ENCODE peak calls at places on chromosomes 7 and 10, in six cellular contexts. One of them, this sample, is unnamed.

GRCh38 chr10:29806350-29806788 is 171.6 kb upstream of the SVIL start:
- DNase-seq in NCI-H1417: no peak
- DNase-seq in NCI-H1092 treated with DMSO at 0.1 percent for 48 hours: no peak
- DNase-seq in epithelial cell of esophagus: peak
- DNase-seq in astrocyte of the hippocampus: no peak
- DNase-seq in NB4: no peak
- DNase-seq in this sample: no peak

GRCh38 chr10:117429644-117430043 is 54.4 kb upstream of the PDZD8 start:
- DNase-seq in NCI-H1417: no peak
- DNase-seq in NCI-H1092 treated with DMSO at 0.1 percent for 48 hours: no peak
- DNase-seq in epithelial cell of esophagus: no peak
- DNase-seq in astrocyte of the hippocampus: no peak
- DNase-seq in NB4: no peak
- DNase-seq in this sample: no peak

GRCh38 chr7:129439963-129440625 is 5.9 kb downstream of the STRIP2 start:
- DNase-seq in NB4: no peak
- DNase-seq in epithelial cell of esophagus: no peak
- DNase-seq in NCI-H1417: no peak
- DNase-seq in astrocyte of the hippocampus: no peak
- DNase-seq in NCI-H1092 treated with DMSO at 0.1 percent for 48 hours: no peak
- DNase-seq in this sample: no peak

GRCh38 chr7:127578036-127578684 is 7.2 kb downstream of the GCC1 start:
- DNase-seq in NCI-H1417: no peak
- DNase-seq in NB4: peak
- DNase-seq in epithelial cell of esophagus: no peak
- DNase-seq in NCI-H1092 treated with DMSO at 0.1 percent for 48 hours: peak
- DNase-seq in astrocyte of the hippocampus: peak
- DNase-seq in this sample: no peak

GRCh38 chr7:727104-727805 is at the start of gene PRKAR1B:
- DNase-seq in NCI-H1417: no peak
- DNase-seq in astrocyte of the hippocampus: no peak
- DNase-seq in epithelial cell of esophagus: peak
- DNase-seq in NCI-H1092 treated with DMSO at 0.1 percent for 48 hours: peak
- DNase-seq in NB4: peak
- DNase-seq in this sample: peak

GRCh38 chr7:75729851-75730274 is 8.9 kb downstream of the HIP1 start:
- DNase-seq in NCI-H1417: no peak
- DNase-seq in astrocyte of the hippocampus: no peak
- DNase-seq in NB4: peak
- DNase-seq in NCI-H1092 treated with DMSO at 0.1 percent for 48 hours: no peak
- DNase-seq in epithelial cell of esophagus: no peak
- DNase-seq in this sample: no peak

GRCh38 chr10:72124984-72125383 is 36.6 kb upstream of the SPOCK2 start:
- DNase-seq in astrocyte of the hippocampus: peak
- DNase-seq in NCI-H1417: no peak
- DNase-seq in NCI-H1092 treated with DMSO at 0.1 percent for 48 hours: no peak
- DNase-seq in epithelial cell of esophagus: no peak
- DNase-seq in NB4: no peak
- DNase-seq in this sample: no peak

GRCh38 chr10:112952282-112952991 is 2.4 kb downstream of the TCF7L2 start:
- DNase-seq in astrocyte of the hippocampus: peak
- DNase-seq in NCI-H1417: no peak
- DNase-seq in NB4: no peak
- DNase-seq in epithelial cell of esophagus: no peak
- DNase-seq in NCI-H1092 treated with DMSO at 0.1 percent for 48 hours: no peak
- DNase-seq in this sample: peak

GRCh38 chr10:27779462-27779861 is 33.8 kb upstream of the MKX start:
- DNase-seq in epithelial cell of esophagus: no peak
- DNase-seq in NCI-H1092 treated with DMSO at 0.1 percent for 48 hours: no peak
- DNase-seq in astrocyte of the hippocampus: no peak
- DNase-seq in NB4: no peak
- DNase-seq in NCI-H1417: no peak
- DNase-seq in this sample: no peak

GRCh38 chr10:102960158-102960557 is 42.1 kb downstream of the CNNM2 start:
- DNase-seq in NCI-H1092 treated with DMSO at 0.1 percent for 48 hours: no peak
- DNase-seq in NCI-H1417: no peak
- DNase-seq in epithelial cell of esophagus: no peak
- DNase-seq in NB4: no peak
- DNase-seq in astrocyte of the hippocampus: no peak
- DNase-seq in this sample: no peak

GRCh38 chr7:135653285-135654080 is 8.8 kb upstream of the STMP1 start:
- DNase-seq in NB4: no peak
- DNase-seq in epithelial cell of esophagus: no peak
- DNase-seq in NCI-H1417: no peak
- DNase-seq in NCI-H1092 treated with DMSO at 0.1 percent for 48 hours: peak
- DNase-seq in astrocyte of the hippocampus: peak
- DNase-seq in this sample: no peak

GRCh38 chr10:75512534-75512933 is 81.1 kb downstream of the LRMDA start:
- DNase-seq in NB4: no peak
- DNase-seq in NCI-H1092 treated with DMSO at 0.1 percent for 48 hours: no peak
- DNase-seq in epithelial cell of esophagus: peak
- DNase-seq in astrocyte of the hippocampus: peak
- DNase-seq in NCI-H1417: peak
- DNase-seq in this sample: no peak

GRCh38 chr7:129452589-129453231 is 18.5 kb downstream of the STRIP2 start:
- DNase-seq in NCI-H1417: no peak
- DNase-seq in astrocyte of the hippocampus: no peak
- DNase-seq in NCI-H1092 treated with DMSO at 0.1 percent for 48 hours: no peak
- DNase-seq in NB4: no peak
- DNase-seq in epithelial cell of esophagus: peak
- DNase-seq in this sample: no peak

GRCh38 chr10:132507956-132508490 is 29.6 kb upstream of the INPP5A start:
- DNase-seq in NCI-H1417: no peak
- DNase-seq in astrocyte of the hippocampus: no peak
- DNase-seq in epithelial cell of esophagus: no peak
- DNase-seq in NB4: no peak
- DNase-seq in NCI-H1092 treated with DMSO at 0.1 percent for 48 hours: no peak
- DNase-seq in this sample: no peak

GRCh38 chr7:90175667-90176066 is 21.4 kb downstream of the STEAP1 start:
- DNase-seq in NB4: no peak
- DNase-seq in epithelial cell of esophagus: no peak
- DNase-seq in astrocyte of the hippocampus: no peak
- DNase-seq in NCI-H1417: no peak
- DNase-seq in NCI-H1092 treated with DMSO at 0.1 percent for 48 hours: no peak
- DNase-seq in this sample: no peak

GRCh38 chr7:12422449-12423320 is 19.0 kb upstream of the VWDE start:
- DNase-seq in NCI-H1417: no peak
- DNase-seq in NCI-H1092 treated with DMSO at 0.1 percent for 48 hours: no peak
- DNase-seq in epithelial cell of esophagus: peak
- DNase-seq in astrocyte of the hippocampus: no peak
- DNase-seq in NB4: no peak
- DNase-seq in this sample: peak

GRCh38 chr7:38594931-38595330 is 36.2 kb downstream of the AMPH start:
- DNase-seq in NB4: no peak
- DNase-seq in astrocyte of the hippocampus: no peak
- DNase-seq in NCI-H1417: no peak
- DNase-seq in NCI-H1092 treated with DMSO at 0.1 percent for 48 hours: no peak
- DNase-seq in epithelial cell of esophagus: no peak
- DNase-seq in this sample: no peak

GRCh38 chr7:295155-296154 is 5.5 kb downstream of the FOXL3 start:
- DNase-seq in NB4: no peak
- DNase-seq in astrocyte of the hippocampus: no peak
- DNase-seq in NCI-H1092 treated with DMSO at 0.1 percent for 48 hours: no peak
- DNase-seq in NCI-H1417: no peak
- DNase-seq in epithelial cell of esophagus: no peak
- DNase-seq in this sample: no peak

GRCh38 chr10:26567349-26567721 is 129.2 kb downstream of the APBB1IP start:
- DNase-seq in NCI-H1417: no peak
- DNase-seq in NB4: no peak
- DNase-seq in NCI-H1092 treated with DMSO at 0.1 percent for 48 hours: peak
- DNase-seq in astrocyte of the hippocampus: no peak
- DNase-seq in epithelial cell of esophagus: no peak
- DNase-seq in this sample: no peak

GRCh38 chr7:98354511-98355249 is 46.2 kb downstream of the BAIAP2L1 start:
- DNase-seq in NCI-H1092 treated with DMSO at 0.1 percent for 48 hours: no peak
- DNase-seq in NCI-H1417: no peak
- DNase-seq in NB4: no peak
- DNase-seq in epithelial cell of esophagus: peak
- DNase-seq in astrocyte of the hippocampus: peak
- DNase-seq in this sample: peak

GRCh38 chr10:16945566-16945965 is 128.3 kb upstream of the RSU1 start:
- DNase-seq in NCI-H1417: no peak
- DNase-seq in astrocyte of the hippocampus: no peak
- DNase-seq in NB4: no peak
- DNase-seq in epithelial cell of esophagus: no peak
- DNase-seq in NCI-H1092 treated with DMSO at 0.1 percent for 48 hours: no peak
- DNase-seq in this sample: no peak

GRCh38 chr10:51685768-51686167 is 13.6 kb downstream of the CSTF2T start:
- DNase-seq in epithelial cell of esophagus: peak
- DNase-seq in NCI-H1417: no peak
- DNase-seq in NB4: no peak
- DNase-seq in NCI-H1092 treated with DMSO at 0.1 percent for 48 hours: no peak
- DNase-seq in astrocyte of the hippocampus: peak
- DNase-seq in this sample: peak

GRCh38 chr10:128151031-128151430 is 24.8 kb upstream of the MKI67 start:
- DNase-seq in epithelial cell of esophagus: no peak
- DNase-seq in NB4: no peak
- DNase-seq in astrocyte of the hippocampus: no peak
- DNase-seq in NCI-H1092 treated with DMSO at 0.1 percent for 48 hours: no peak
- DNase-seq in NCI-H1417: no peak
- DNase-seq in this sample: no peak

GRCh38 chr7:18754766-18755165 is 259.2 kb downstream of the HDAC9 start:
- DNase-seq in NB4: no peak
- DNase-seq in astrocyte of the hippocampus: peak
- DNase-seq in epithelial cell of esophagus: peak
- DNase-seq in NCI-H1417: no peak
- DNase-seq in NCI-H1092 treated with DMSO at 0.1 percent for 48 hours: no peak
- DNase-seq in this sample: peak

GRCh38 chr7:99380032-99380822 is 5.7 kb downstream of the ARPC1B start:
- DNase-seq in NCI-H1092 treated with DMSO at 0.1 percent for 48 hours: no peak
- DNase-seq in astrocyte of the hippocampus: no peak
- DNase-seq in NCI-H1417: no peak
- DNase-seq in NB4: peak
- DNase-seq in epithelial cell of esophagus: peak
- DNase-seq in this sample: peak

GRCh38 chr10:14545827-14546226 is 215.1 kb upstream of the FRMD4A start:
- DNase-seq in NB4: no peak
- DNase-seq in NCI-H1092 treated with DMSO at 0.1 percent for 48 hours: no peak
- DNase-seq in NCI-H1417: no peak
- DNase-seq in astrocyte of the hippocampus: peak
- DNase-seq in epithelial cell of esophagus: peak
- DNase-seq in this sample: no peak